ENCODE peak calls at places on chromosomes 6 and 20, in eight cellular contexts. W, B, R, G, I, C, S and Z are unnamed samples.

GRCh38 chr6:168133186-168133585 is 54.2 kb upstream of the FRMD1 start:
- ATAC-seq in W (peak), B (no peak), R (no peak), G (no peak), I (peak), C (no peak), S (peak), Z (no peak)

GRCh38 chr6:17169291-17169690 is 67.4 kb downstream of the STMND1 start:
- ATAC-seq in W (no peak), B (no peak), R (no peak), G (no peak), I (no peak), C (no peak), S (no peak), Z (no peak)

GRCh38 chr20:21499641-21500040 is 14.2 kb downstream of the NKX2-2 start:
- ATAC-seq in W (no peak), B (no peak), R (no peak), G (no peak), I (no peak), C (no peak), S (no peak), Z (no peak)

GRCh38 chr6:32204268-32204715 is 11.8 kb upstream of the GPSM3 start:
- ATAC-seq in W (no peak), B (no peak), R (no peak), G (no peak), I (no peak), C (no peak), S (no peak), Z (no peak)

GRCh38 chr20:57400262-57400701 is 9.1 kb downstream of the RBM38 start:
- ATAC-seq in W (no peak), B (no peak), R (no peak), G (no peak), I (no peak), C (no peak), S (no peak), Z (no peak)

GRCh38 chr6:119347466-119348307 is 1.9 kb downstream of the MAN1A1 start:
- ATAC-seq in W (peak), B (no peak), R (peak), G (no peak), I (no peak), C (no peak), S (no peak), Z (peak)

GRCh38 chr6:151071295-151071694 is 168.5 kb upstream of the AKAP12 start:
- ATAC-seq in W (no peak), B (no peak), R (no peak), G (no peak), I (no peak), C (no peak), S (peak), Z (no peak)

GRCh38 chr6:73665686-73666319 is 12.0 kb upstream of the SLC17A5 start:
- ATAC-seq in W (no peak), B (no peak), R (peak), G (peak), I (no peak), C (peak), S (no peak), Z (peak)

GRCh38 chr6:53645850-53646249 is 19.7 kb downstream of the KLHL31 start:
- ATAC-seq in W (no peak), B (no peak), R (no peak), G (no peak), I (no peak), C (no peak), S (peak), Z (no peak)

GRCh38 chr6:11772109-11772830 is 6.3 kb downstream of the ADTRP start:
- ATAC-seq in W (no peak), B (no peak), R (peak), G (peak), I (no peak), C (peak), S (no peak), Z (peak)

GRCh38 chr6:84522135-84522535 is 242.3 kb downstream of the TBX18 start:
- ATAC-seq in W (no peak), B (no peak), R (peak), G (no peak), I (peak), C (peak), S (peak), Z (peak)

GRCh38 chr20:45782890-45783289 is 8.8 kb downstream of the WFDC3 start:
- ATAC-seq in W (no peak), B (no peak), R (peak), G (peak), I (no peak), C (peak), S (no peak), Z (peak)

GRCh38 chr20:8744228-8744844 is 324.6 kb upstream of the PLCB4 start:
- ATAC-seq in W (no peak), B (no peak), R (no peak), G (no peak), I (no peak), C (no peak), S (no peak), Z (no peak)

GRCh38 chr20:57439432-57439831 is 48.2 kb downstream of the RBM38 start:
- ATAC-seq in W (peak), B (no peak), R (peak), G (no peak), I (peak), C (no peak), S (peak), Z (no peak)

GRCh38 chr6:137750284-137750683 is 116.8 kb upstream of the TNFAIP3 start:
- ATAC-seq in W (no peak), B (no peak), R (no peak), G (no peak), I (no peak), C (no peak), S (no peak), Z (no peak)